ENCODE peak calls at places on chromosome 19, in eight cellular contexts. L is hepatocyte; X is aorta; I is heart right ventricle; G is cardiac muscle cell; H is CD4-positive, alpha-beta memory T cell; K is AG04450; A is effector memory CD4-positive, alpha-beta T cell. T is an unnamed sample.

GRCh38 chr19:29685326-29685725 is 20.1 kb downstream of the PLEKHF1 start:
- DNase-seq in I (no peak), G (peak; percentile 40), H (no peak), K (no peak), A (no peak), L (no peak), X (peak; percentile 49), T (no peak)

GRCh38 chr19:5957132-5957531 is 20.8 kb downstream of the RANBP3 start:
- DNase-seq in L (peak; percentile 53), A (no peak), I (no peak), K (no peak), G (no peak), H (no peak), X (peak; percentile 36), T (no peak)

GRCh38 chr19:48664476-48664875 is 8.3 kb downstream of the NTN5 start:
- DNase-seq in X (no peak), I (no peak), H (no peak), K (no peak), L (no peak), G (no peak), A (no peak), T (no peak)

GRCh38 chr19:5851302-5851701 is at the start of gene FUT3:
- DNase-seq in A (no peak), I (no peak), H (no peak), X (no peak), L (no peak), K (no peak), G (no peak), T (no peak)

GRCh38 chr19:5298502-5298901 is 42.1 kb downstream of the PTPRS start:
- DNase-seq in G (no peak), L (no peak), H (no peak), I (no peak), X (no peak), K (no peak), A (no peak), T (no peak)

GRCh38 chr19:40596608-40597328 is 4.4 kb upstream of the LTBP4 start:
- DNase-seq in K (no peak), A (no peak), G (peak; percentile 62), X (peak; percentile 76), H (no peak), L (peak; percentile 69), I (peak; percentile 69), T (no peak)

GRCh38 chr19:6481541-6482342 is at the start of gene DENND1C:
- DNase-seq in L (peak; percentile 45), I (peak; percentile 31), G (peak; percentile 23), X (peak; percentile 73), K (no peak), H (peak; percentile 66), A (no peak), T (peak; percentile 84)

GRCh38 chr19:38046254-38047047 is 139.4 kb downstream of the SIPA1L3 start:
- DNase-seq in G (no peak), X (no peak), K (no peak), H (no peak), L (no peak), A (no peak), I (no peak), T (peak; percentile 87)

GRCh38 chr19:14425696-14426138 is 6.6 kb upstream of the DDX39A start:
- DNase-seq in A (no peak), X (no peak), K (peak; percentile 38), H (no peak), I (no peak), L (no peak), G (peak; percentile 68), T (no peak)

GRCh38 chr19:15433519-15434069 is 14.8 kb upstream of the AKAP8L start:
- DNase-seq in X (no peak), I (no peak), K (no peak), H (no peak), A (no peak), G (no peak), L (no peak), T (no peak)

GRCh38 chr19:40613669-40614594 is 12.8 kb downstream of the LTBP4 start:
- DNase-seq in H (peak; percentile 84), K (peak; percentile 67), X (peak; percentile 89), L (peak; percentile 87), I (peak; percentile 79), A (peak; percentile 63), G (peak; percentile 84), T (peak; percentile 88)

GRCh38 chr19:6270076-6270745 is 9.6 kb downstream of the MLLT1 start:
- DNase-seq in X (no peak), G (no peak), H (no peak), I (no peak), A (no peak), L (no peak), K (no peak), T (no peak)

GRCh38 chr19:46787040-46787330 is 1.4 kb downstream of the SLC1A5 start:
- DNase-seq in H (no peak), K (no peak), A (no peak), X (no peak), I (no peak), G (no peak), L (no peak), T (no peak)

GRCh38 chr19:31279436-31279765 is 69.8 kb downstream of the TSHZ3 start:
- DNase-seq in X (no peak), H (no peak), G (no peak), I (no peak), L (no peak), K (no peak), A (no peak), T (no peak)

GRCh38 chr19:13764101-13764807 is at the start of gene MRI1:
- DNase-seq in L (peak; percentile 75), A (peak; percentile 48), K (no peak), I (peak; percentile 84), H (peak; percentile 57), X (peak; percentile 84), G (peak; percentile 82), T (peak; percentile 79)

GRCh38 chr19:33080761-33081681 is at the start of gene GPATCH1:
- DNase-seq in L (peak; percentile 94), A (peak; percentile 66), K (peak; percentile 53), I (peak; percentile 90), H (peak; percentile 89), G (peak; percentile 90), X (peak; percentile 90), T (peak; percentile 90)

GRCh38 chr19:32022946-32023832 is 322.2 kb upstream of the ZNF507 start:
- DNase-seq in G (no peak), A (no peak), K (no peak), X (no peak), I (no peak), L (no peak), H (no peak), T (no peak)

GRCh38 chr19:15318241-15318691 is 14.1 kb downstream of the BRD4 start:
- DNase-seq in X (no peak), G (no peak), L (no peak), I (no peak), H (no peak), K (no peak), A (no peak), T (no peak)

GRCh38 chr19:31349160-31349881 is at the start of gene TSHZ3:
- DNase-seq in A (no peak), I (peak; percentile 82), G (peak; percentile 95), L (peak; percentile 80), X (peak; percentile 92), H (peak; percentile 56), K (no peak), T (no peak)

GRCh38 chr19:15418112-15418587 is 638 bp downstream of the AKAP8L start:
- DNase-seq in L (peak; percentile 40), A (no peak), H (no peak), X (no peak), I (no peak), K (no peak), G (peak; percentile 50), T (no peak)

GRCh38 chr19:33998302-33998701 is 174.0 kb upstream of the LSM14A start:
- DNase-seq in H (no peak), X (no peak), I (no peak), G (no peak), L (no peak), K (no peak), A (no peak), T (no peak)

GRCh38 chr19:43739419-43739818 is 15.3 kb downstream of the SMG9 start:
- DNase-seq in K (no peak), G (no peak), I (no peak), X (no peak), A (no peak), L (no peak), H (no peak), T (no peak)

GRCh38 chr19:39512964-39513363 is 2.0 kb upstream of the SELENOV start:
- DNase-seq in X (peak; percentile 6), A (no peak), L (no peak), I (no peak), K (no peak), G (peak; percentile 19), H (no peak), T (no peak)
- H3K27me3 ChIP-seq in X (no peaks in the 10 kb centered on the region), A (peaks cover 26% of the 10 kb centered on the region), L (peaks cover 62% of the 10 kb centered on the region), I (peaks cover 73% of the 10 kb centered on the region), K (peaks cover 48% of the 10 kb centered on the region), G (peaks cover 24% of the 10 kb centered on the region), H (peaks cover 19% of the 10 kb centered on the region), T (no peaks in the 10 kb centered on the region)

GRCh38 chr19:10424011-10424637 is 3.8 kb downstream of the PDE4A start:
- DNase-seq in X (peak; percentile 87), A (peak; percentile 64), L (peak; percentile 84), K (no peak), H (peak; percentile 66), G (peak; percentile 77), I (peak; percentile 88), T (peak; percentile 80)
- H3K27me3 ChIP-seq in X (no peaks in the 10 kb centered on the region), A (peaks cover 26% of the 10 kb centered on the region), L (peaks cover 82% of the 10 kb centered on the region), K (peaks cover 7% of the 10 kb centered on the region), H (peaks cover 33% of the 10 kb centered on the region), G (peaks cover 100% of the 10 kb centered on the region), I (peaks cover 56% of the 10 kb centered on the region), T (no peaks in the 10 kb centered on the region)

DNA sequence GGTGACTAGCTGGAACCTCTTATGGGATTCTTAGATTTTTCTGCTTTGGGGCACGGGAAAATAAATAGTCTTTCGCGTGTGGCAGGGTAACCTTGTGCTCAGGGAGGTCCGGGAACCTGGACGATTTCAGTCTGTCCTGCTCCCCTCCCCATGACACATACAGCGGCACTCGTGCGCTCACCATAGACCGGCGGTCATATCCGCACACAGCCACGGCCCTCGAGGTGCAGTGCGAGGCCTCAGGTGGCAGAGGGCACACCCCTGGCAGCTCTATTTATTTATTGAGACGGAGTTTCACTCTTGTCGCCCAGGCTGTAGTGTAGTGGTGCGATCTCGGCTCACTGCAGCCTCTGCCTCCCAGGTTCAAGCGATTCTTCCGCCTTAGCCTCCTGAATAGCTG is 3.0 kb downstream of the ONECUT3 start:
- DNase-seq in A (no peak), L (no peak), H (no peak), G (no peak), X (no peak), I (no peak), K (no peak), T (no peak)
- H3K27me3 ChIP-seq in A (peaks cover 77% of the 10 kb centered on the region), L (peaks cover 86% of the 10 kb centered on the region), H (peaks cover 52% of the 10 kb centered on the region), G (peaks cover 98% of the 10 kb centered on the region), X (no peaks in the 10 kb centered on the region), I (peaks cover 87% of the 10 kb centered on the region), K (peaks cover 79% of the 10 kb centered on the region), T (peaks cover 1% of the 10 kb centered on the region)

DNA sequence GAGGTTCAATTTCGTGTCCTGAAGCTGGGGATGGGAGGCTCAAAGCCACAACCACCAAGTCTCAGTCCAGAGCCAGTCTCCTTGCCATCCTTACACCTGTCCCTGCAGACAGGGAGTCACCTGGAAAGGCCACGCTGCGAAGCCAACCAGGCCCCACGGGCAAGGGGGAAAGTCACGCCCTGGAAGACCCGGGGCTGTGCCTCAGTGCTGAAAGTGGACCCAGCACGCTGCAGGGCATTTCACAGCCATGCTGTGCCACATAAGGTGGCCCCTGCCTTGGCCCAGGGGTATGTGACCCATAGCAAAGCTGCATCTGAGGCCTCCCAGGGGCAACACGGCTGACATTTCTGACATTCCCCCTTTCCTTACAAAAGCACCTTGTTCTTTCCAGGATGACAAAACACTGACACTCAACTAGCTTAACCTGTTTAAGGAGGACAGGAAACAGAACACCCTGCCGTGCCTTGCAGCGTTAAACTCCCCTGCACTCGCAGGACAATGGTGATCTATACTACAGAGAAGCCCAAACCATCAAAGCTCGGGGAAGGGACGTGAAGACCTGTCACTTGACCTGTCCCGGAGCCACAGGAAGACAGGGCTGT is 14.8 kb downstream of the CHERP start:
- DNase-seq in L (no peak), I (no peak), H (no peak), K (no peak), G (no peak), A (no peak), X (no peak), T (no peak)
- H3K27me3 ChIP-seq in L (no peaks in the 10 kb centered on the region), I (no peaks in the 10 kb centered on the region), H (no peaks in the 10 kb centered on the region), K (no peaks in the 10 kb centered on the region), G (no peaks in the 10 kb centered on the region), A (no peaks in the 10 kb centered on the region), X (no peaks in the 10 kb centered on the region), T (no peaks in the 10 kb centered on the region)

T was measured in GM06990.